ENCODE peak calls at places on chromosomes 4 and X, in ten cellular contexts. R is activated gamma-delta T cell treated with Interleukin-2 at 50 U/mL for 16 hours; D is GM10248; H is adipocyte; A is Daoy; C is upper lobe of right lung; V is brain microvascular endothelial cell; S is Right ventricle myocardium inferior; M is NCI-H1105; Q is activated naive CD8-positive, alpha-beta T cell treated with anti-CD3 and anti-CD28 coated beads, Interleukin-2, amount 10 ng/mL, durations not matched to agents 7 days and 5 days. U is an unnamed sample.

GRCh38 chr4:183596056-183596757 is 62.8 kb downstream of the RWDD4 start:
- DNase-seq in M (no peak), A (peak), S (no peak), V (no peak), C (no peak), H (no peak), D (no peak), R (no peak), Q (no peak), U (no peak)

GRCh38 chr4:114271031-114271430 is 291.6 kb upstream of the ARSJ start:
- DNase-seq in V (no peak), R (no peak), S (no peak), M (no peak), A (no peak), H (no peak), D (no peak), Q (no peak), C (no peak), U (no peak)

GRCh38 chr4:73668806-73669205 is 48.6 kb upstream of the RASSF6 start:
- DNase-seq in S (no peak), V (no peak), M (peak), H (peak), D (no peak), Q (no peak), A (peak), C (no peak), R (no peak), U (no peak)

GRCh38 chrX:71669492-71669891 is 2.1 kb downstream of the LOC101059915 start:
- DNase-seq in S (no peak), R (no peak), H (no peak), A (no peak), Q (no peak), V (no peak), D (no peak), M (no peak), C (peak), U (no peak)

GRCh38 chr4:22191565-22192301 is 243.2 kb upstream of the KCNIP4 start:
- DNase-seq in V (no peak), C (no peak), A (no peak), R (no peak), D (no peak), S (no peak), M (no peak), H (no peak), Q (no peak), U (no peak)

GRCh38 chrX:38654302-38654701 is 93.0 kb downstream of the TSPAN7 start:
- DNase-seq in D (no peak), Q (no peak), R (no peak), A (no peak), H (peak), S (no peak), M (peak), V (peak), C (no peak), U (peak)

GRCh38 chrX:121642415-121642814 is 595.0 kb downstream of the GLUD2 start:
- DNase-seq in R (no peak), Q (no peak), H (peak), M (no peak), V (no peak), D (no peak), A (peak), S (no peak), C (no peak), U (peak)

GRCh38 chrX:118603981-118604380 is 108.4 kb downstream of the DOCK11 start:
- DNase-seq in R (peak), S (no peak), V (peak), M (peak), Q (no peak), H (peak), C (no peak), D (peak), A (peak), U (peak)

GRCh38 chr4:126969781-126970180 is 663.0 kb upstream of the INTU start:
- DNase-seq in H (no peak), V (no peak), M (no peak), A (no peak), C (no peak), D (no peak), S (no peak), Q (no peak), R (no peak), U (no peak)

GRCh38 chr4:22515888-22516541 is at the start of gene ADGRA3:
- DNase-seq in C (peak), V (peak), D (peak), H (peak), A (peak), M (no peak), R (no peak), Q (peak), S (peak), U (no peak)

GRCh38 chr4:42786350-42787070 is 106.0 kb upstream of the GRXCR1 start:
- DNase-seq in S (no peak), C (peak), Q (no peak), D (no peak), V (no peak), H (no peak), M (no peak), A (peak), R (no peak), U (no peak)

GRCh38 chrX:89034679-89035078 is 287.7 kb downstream of the CPXCR1 start:
- DNase-seq in V (no peak), C (no peak), S (no peak), R (no peak), H (no peak), M (no peak), A (no peak), Q (no peak), D (no peak), U (no peak)

GRCh38 chr4:48683784-48684666 is 96.1 kb downstream of the FRYL start:
- DNase-seq in S (no peak), M (no peak), V (no peak), R (no peak), Q (no peak), C (no peak), A (no peak), H (no peak), D (peak), U (no peak)

GRCh38 chr4:25966171-25966570 is 52.2 kb downstream of the SMIM20 start:
- DNase-seq in A (no peak), C (no peak), R (no peak), D (no peak), S (no peak), H (no peak), M (no peak), V (no peak), Q (no peak), U (no peak)

GRCh38 chr4:133146574-133147198 is 2.4 kb upstream of the PCDH10 start:
- DNase-seq in M (peak), S (peak), H (peak), C (no peak), Q (peak), V (peak), D (peak), A (peak), R (no peak), U (no peak)

GRCh38 chr4:124833831-124834505 is 121.4 kb upstream of the ANKRD50 start:
- DNase-seq in D (no peak), R (no peak), V (no peak), A (no peak), Q (no peak), C (no peak), H (no peak), S (no peak), M (no peak), U (no peak)

GRCh38 chr4:6749340-6750171 is 33.0 kb upstream of the KIAA0232 start:
- DNase-seq in C (peak), V (peak), A (peak), H (no peak), M (no peak), D (no peak), Q (no peak), R (no peak), S (peak), U (no peak)

GRCh38 chrX:109742722-109743121 is 9.7 kb upstream of the ACSL4 start:
- DNase-seq in A (no peak), D (no peak), Q (no peak), H (peak), M (no peak), R (no peak), C (no peak), S (no peak), V (no peak), U (no peak)

GRCh38 chrX:135437867-135438733 is 16.4 kb downstream of the SMIM10L2A start:
- DNase-seq in A (peak), H (no peak), V (no peak), D (no peak), M (no peak), S (no peak), Q (no peak), R (no peak), C (peak), U (no peak)

GRCh38 chr4:47203593-47203992 is 172.2 kb downstream of the GABRB1 start:
- DNase-seq in S (no peak), C (no peak), H (no peak), R (no peak), D (no peak), A (no peak), M (no peak), V (no peak), Q (no peak), U (no peak)

GRCh38 chr4:184255361-184255760 is 37.7 kb upstream of the ENPP6 start:
- DNase-seq in C (no peak), D (no peak), R (no peak), S (peak), H (no peak), M (no peak), Q (no peak), V (no peak), A (no peak), U (no peak)

GRCh38 chr4:80790152-80790551 is 240.4 kb upstream of the BMP3 start:
- DNase-seq in Q (no peak), S (no peak), R (no peak), H (no peak), M (no peak), A (no peak), C (no peak), D (no peak), V (no peak), U (no peak)

GRCh38 chrX:44898411-44899221 is 25.6 kb downstream of the KDM6A start:
- DNase-seq in M (peak), A (no peak), C (no peak), Q (no peak), S (no peak), H (no peak), R (peak), V (no peak), D (no peak), U (no peak)

GRCh38 chr4:140134780-140135179 is 19.2 kb downstream of the MAML3 start:
- DNase-seq in R (no peak), H (no peak), A (no peak), M (no peak), Q (no peak), D (no peak), V (no peak), S (no peak), C (no peak), U (no peak)

GRCh38 chr4:113169368-113169767 is 119.9 kb downstream of the ANK2 start:
- DNase-seq in A (no peak), H (no peak), M (no peak), S (no peak), V (peak), D (no peak), C (no peak), Q (no peak), R (no peak), U (no peak)

GRCh38 chr4:174753031-174753430 is 76.0 kb downstream of the GLRA3 start:
- DNase-seq in M (no peak), D (no peak), V (no peak), A (no peak), R (no peak), H (no peak), Q (no peak), C (no peak), S (no peak), U (no peak)

GRCh38 chr4:185671496-185671895 is 136.2 kb upstream of the PDLIM3 start:
- DNase-seq in C (no peak), M (no peak), H (no peak), R (no peak), D (no peak), V (no peak), Q (no peak), S (no peak), A (no peak), U (no peak)

GRCh38 chr4:80461412-80461811 is 125.9 kb downstream of the CFAP299 start:
- DNase-seq in S (no peak), C (no peak), D (no peak), M (no peak), H (no peak), Q (no peak), A (no peak), R (no peak), V (no peak), U (no peak)

GRCh38 chr4:147620315-147620714 is 3.1 kb downstream of the TMEM184C start:
- DNase-seq in H (no peak), M (no peak), V (no peak), S (no peak), Q (no peak), R (no peak), A (no peak), D (no peak), C (no peak), U (no peak)

GRCh38 chrX:131818297-131818936 is 204.7 kb upstream of the STK26 start:
- DNase-seq in C (no peak), A (no peak), V (no peak), M (no peak), H (no peak), D (no peak), R (no peak), Q (no peak), S (no peak), U (no peak)

GRCh38 chrX:3820170-3820569 is 106.7 kb upstream of the PRKX start:
- DNase-seq in S (no peak), H (peak), D (no peak), Q (no peak), A (peak), V (peak), R (no peak), M (no peak), C (no peak), U (peak)